ENCODE peak calls at places on chromosomes 1 and 21, in nine cellular contexts. O, R, A, W, F, I, L, H and T are unnamed samples. For H3K4me1, the result is how much of the 10 kb centered on the place peaks cover.

GRCh38 chr1:97986041-97987005 is 65.5 kb upstream of the DPYD start:
- ATAC-seq in W (peak), O (no peak), A (no peak), R (peak), I (no peak), F (no peak), L (no peak), H (no peak), T (no peak)

GRCh38 chr1:172167801-172168596 is 252.5 kb upstream of the C1orf105 start:
- ATAC-seq in I (no peak), W (no peak), O (no peak), R (no peak), A (no peak), H (no peak), L (no peak), F (no peak), T (no peak)

GRCh38 chr1:29986986-29987385 is 736.4 kb downstream of the MATN1 start:
- ATAC-seq in A (no peak), W (no peak), I (no peak), O (no peak), F (peak), H (no peak), R (no peak), L (no peak), T (peak)

GRCh38 chr1:176382163-176382562 is 80.8 kb upstream of the PAPPA2 start:
- ATAC-seq in F (no peak), W (no peak), I (no peak), L (no peak), A (no peak), O (no peak), R (no peak), H (no peak), T (no peak)

GRCh38 chr1:221878134-221878533 is 136.2 kb upstream of the DUSP10 start:
- ATAC-seq in H (no peak), O (no peak), W (peak), L (peak), I (no peak), R (no peak), F (no peak), A (no peak), T (no peak)

GRCh38 chr1:12467570-12468286 is 150.3 kb downstream of the DHRS3 start:
- ATAC-seq in H (no peak), F (no peak), W (no peak), L (no peak), O (no peak), R (no peak), A (no peak), I (no peak), T (no peak)

GRCh38 chr1:58767143-58767542 is 16.7 kb downstream of the JUN start:
- ATAC-seq in F (no peak), O (no peak), W (no peak), A (no peak), L (no peak), I (no peak), H (peak), R (no peak), T (no peak)

GRCh38 chr1:234879157-234880080 is 249.2 kb downstream of the TOMM20 start:
- ATAC-seq in R (no peak), I (no peak), L (no peak), H (peak), F (no peak), W (no peak), O (no peak), A (no peak), T (no peak)

GRCh38 chr1:79966438-79966837 is 959.9 kb upstream of the ADGRL4 start:
- ATAC-seq in R (no peak), F (no peak), L (no peak), H (no peak), O (no peak), A (no peak), I (no peak), W (peak), T (no peak)

GRCh38 chr21:34799092-34799491 is 130.3 kb downstream of the CLIC6 start:
- ATAC-seq in H (no peak), W (no peak), A (no peak), L (no peak), R (no peak), F (no peak), O (no peak), I (no peak), T (no peak)

GRCh38 chr1:62294211-62294610 is 25.0 kb downstream of the KANK4 start:
- ATAC-seq in R (peak), A (no peak), L (peak), W (peak), H (no peak), I (peak), F (peak), O (no peak), T (no peak)

GRCh38 chr1:233647083-233647482 is 33.2 kb downstream of the KCNK1 start:
- ATAC-seq in L (no peak), F (no peak), A (no peak), H (no peak), O (no peak), W (no peak), R (no peak), I (no peak), T (no peak)

GRCh38 chr1:210239295-210240155 is 6.9 kb downstream of the SERTAD4 start:
- ATAC-seq in A (peak), W (peak), H (no peak), R (peak), F (peak), I (peak), O (no peak), L (peak), T (peak)

GRCh38 chr1:244361764-244362473 is 89.8 kb downstream of the ADSS2 start:
- ATAC-seq in W (no peak), F (peak), L (peak), H (no peak), I (peak), A (peak), R (no peak), O (no peak), T (peak)

GRCh38 chr1:180244840-180245239 is 14.8 kb downstream of the LHX4 start:
- ATAC-seq in I (peak), F (peak), R (no peak), W (no peak), H (no peak), A (no peak), O (no peak), L (no peak), T (no peak)

GRCh38 chr1:64246294-64246917 is 43.0 kb downstream of the UBE2U start:
- ATAC-seq in I (no peak), F (no peak), L (no peak), O (no peak), W (peak), A (peak), H (no peak), R (no peak), T (no peak)

DNA sequence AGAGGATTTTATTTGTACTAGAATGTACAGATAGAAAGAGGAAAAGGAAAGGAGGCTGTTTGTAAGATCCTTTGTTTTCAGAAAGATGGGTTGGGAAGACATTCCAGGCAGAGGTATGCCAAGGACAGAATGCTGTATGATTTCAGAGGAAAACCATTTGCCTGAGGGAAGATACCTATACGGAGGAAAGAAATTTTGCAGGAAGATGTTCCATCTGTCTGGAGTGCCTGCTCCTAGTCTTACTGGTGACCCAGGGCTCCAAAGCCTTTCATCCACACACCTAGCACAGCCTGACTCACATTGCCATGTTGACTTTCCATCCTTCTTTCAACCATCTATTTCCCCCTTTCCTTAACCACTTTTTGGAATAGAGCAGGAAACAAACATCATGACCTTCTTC is 18.2 kb downstream of the SAMD13 start:
- ATAC-seq in A (no peak), I (no peak), L (peak), W (peak), O (no peak), F (no peak), R (peak), H (no peak), T (no peak)
- H3K4me1 ChIP-seq in A (under half), I (under half), L (under half), W (under half), O (under half), F (under half), R (under half), H (under half), T (under half)

DNA sequence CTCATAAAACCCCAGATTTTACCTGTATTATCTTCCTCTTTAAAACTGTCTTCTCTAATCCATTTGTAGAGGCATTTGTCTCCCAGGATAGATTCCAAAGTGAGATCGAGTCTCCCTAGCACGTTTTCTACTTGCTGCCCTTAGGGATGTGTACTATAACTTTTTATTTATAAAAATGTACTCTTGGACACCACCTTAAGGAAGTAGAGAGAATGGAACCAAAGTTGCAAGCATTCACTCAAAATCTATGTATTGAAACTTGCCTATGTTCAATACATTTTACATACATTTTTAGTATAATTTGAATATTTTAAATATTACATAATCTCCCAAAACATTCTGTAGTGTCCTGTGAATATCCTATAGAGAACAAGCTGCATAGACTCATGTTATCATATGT is 842 bp upstream of the SPRR2A start:
- ATAC-seq in A (no peak), W (no peak), I (peak), H (no peak), O (no peak), F (no peak), R (no peak), L (no peak), T (no peak)
- TF ChIP-seq CTCF in A (no peak), W (no peak), I (peak), H (no peak), O (no peak), F (no peak), R (peak), L (peak), T (no peak)

DNA sequence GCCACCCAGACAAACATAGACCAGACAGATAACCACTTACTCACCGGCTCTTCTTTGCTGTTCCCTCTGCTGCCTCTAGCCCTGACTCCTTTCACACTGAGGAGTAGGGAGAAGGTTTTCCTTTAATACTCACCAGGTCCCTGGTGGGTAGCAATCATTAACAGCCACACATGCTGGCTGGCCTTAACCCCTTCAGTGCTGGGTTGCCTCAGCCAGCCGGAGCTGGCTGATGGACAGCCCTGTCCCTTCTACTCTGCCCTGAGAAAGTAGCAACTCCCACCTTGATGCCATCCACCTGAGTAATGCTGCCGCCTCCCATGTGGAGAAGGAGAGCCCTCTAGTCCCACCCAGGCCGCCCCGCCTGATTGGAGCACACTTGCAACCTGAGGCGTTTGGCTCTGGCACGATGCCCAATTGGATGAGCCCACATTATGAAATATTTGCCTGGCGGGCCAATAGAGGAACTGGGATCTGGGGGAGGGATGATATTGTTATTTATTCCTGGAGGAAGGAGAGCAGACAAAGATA is 71.6 kb downstream of the PLEKHA6 start:
- ATAC-seq in F (peak), I (peak), W (peak), H (peak), O (no peak), A (no peak), L (peak), R (peak), T (peak)
- H3K27ac ChIP-seq in F (peak), I (peak), W (peak), H (no peak), O (no peak), A (peak), L (no peak), R (peak), T (peak)

GRCh38 chr21:42214921-42215320 is 4.0 kb upstream of the ABCG1 start:
- ATAC-seq in H (no peak), F (no peak), W (no peak), I (no peak), A (no peak), R (no peak), O (no peak), L (no peak), T (no peak)
- H3K4me1 ChIP-seq in H (under half), F (under half), W (under half), I (under half), A (under half), R (under half), O (under half), L (under half), T (under half)

GRCh38 chr1:8431028-8431427 is 113.1 kb downstream of the SLC45A1 start:
- ATAC-seq in O (peak), W (no peak), A (no peak), H (no peak), I (peak), R (no peak), L (no peak), F (peak), T (no peak)
- TF ChIP-seq CTCF in O (peak), W (no peak), A (no peak), H (no peak), I (no peak), R (no peak), L (peak), F (peak), T (no peak)